ENCODE peak calls at places on chromosome 4, in five cellular contexts. K is hepatocyte; W is heart right ventricle; F is cardiac muscle cell; Y is CD8-positive, alpha-beta T cell. N is an unnamed sample.

GRCh38 chr4:47598320-47598719 is 113.2 kb downstream of the ATP10D start:
- DNase-seq in K (no peak), W (no peak), F (no peak), Y (no peak), N (no peak)

GRCh38 chr4:153127773-153128494 is 76.3 kb upstream of the TRIM2 start:
- DNase-seq in K (peak), W (peak), F (peak), Y (peak), N (peak)

GRCh38 chr4:184439856-184440592 is 34.3 kb downstream of the IRF2 start:
- DNase-seq in K (peak), W (no peak), F (no peak), Y (no peak), N (no peak)

GRCh38 chr4:172762902-172763301 is 405.7 kb upstream of the GALNT7 start:
- DNase-seq in K (no peak), W (no peak), F (no peak), Y (no peak), N (no peak)

GRCh38 chr4:20421586-20421985 is 169.9 kb downstream of the SLIT2 start:
- DNase-seq in K (no peak), W (no peak), F (no peak), Y (no peak), N (no peak)

GRCh38 chr4:125313497-125313896 is 1.3 kb upstream of the FAT4 start:
- DNase-seq in K (peak), W (no peak), F (peak), Y (no peak), N (no peak)

GRCh38 chr4:81030617-81031388 is at the start of gene BMP3:
- DNase-seq in K (peak), W (no peak), F (peak), Y (no peak), N (no peak)

GRCh38 chr4:40916880-40917279 is 167.1 kb downstream of the NSUN7 start:
- DNase-seq in K (peak), W (no peak), F (peak), Y (no peak), N (no peak)

GRCh38 chr4:152112887-152113286 is 352.1 kb upstream of the GATB start:
- DNase-seq in K (no peak), W (no peak), F (no peak), Y (no peak), N (no peak)

GRCh38 chr4:108427946-108428345 is 192.4 kb upstream of the RPL34 start:
- DNase-seq in K (no peak), W (no peak), F (no peak), Y (no peak), N (no peak)

GRCh38 chr4:156594619-156595018 is 377.0 kb downstream of the PDGFC start:
- DNase-seq in K (peak), W (peak), F (peak), Y (no peak), N (no peak)

GRCh38 chr4:169795585-169795984 is 37.8 kb upstream of the HPF1 start:
- DNase-seq in K (no peak), W (no peak), F (peak), Y (no peak), N (no peak)

GRCh38 chr4:44019721-44020120 is 428.9 kb downstream of the KCTD8 start:
- DNase-seq in K (no peak), W (no peak), F (no peak), Y (no peak), N (no peak)

GRCh38 chr4:123564758-123565346 is 168.3 kb downstream of the SPRY1 start:
- DNase-seq in K (peak), W (no peak), F (peak), Y (peak), N (no peak)

GRCh38 chr4:80011636-80012236 is 61.3 kb downstream of the ANTXR2 start:
- DNase-seq in K (no peak), W (no peak), F (no peak), Y (no peak), N (no peak)

GRCh38 chr4:83782591-83782990 is 246.7 kb downstream of the GPAT3 start:
- DNase-seq in K (no peak), W (no peak), F (no peak), Y (no peak), N (no peak)

GRCh38 chr4:121138014-121138413 is 26.1 kb downstream of the TNIP3 start:
- DNase-seq in K (no peak), W (no peak), F (no peak), Y (peak), N (no peak)

GRCh38 chr4:154626793-154627484 is 14.5 kb upstream of the FGG start:
- DNase-seq in K (peak), W (peak), F (peak), Y (peak), N (peak)

GRCh38 chr4:154623995-154624394 is 11.5 kb upstream of the FGG start:
- DNase-seq in K (no peak), W (no peak), F (no peak), Y (no peak), N (no peak)

GRCh38 chr4:154618708-154619315 is 6.4 kb upstream of the FGG start:
- DNase-seq in K (peak), W (no peak), F (peak), Y (peak), N (peak)

GRCh38 chr4:154620111-154620510 is 7.7 kb upstream of the FGG start:
- DNase-seq in K (no peak), W (no peak), F (no peak), Y (no peak), N (no peak)

GRCh38 chr4:154622598-154622997 is 10.1 kb upstream of the FGG start:
- DNase-seq in K (peak), W (no peak), F (peak), Y (peak), N (no peak)
- TF ChIP-seq CTCF in K (peak), W (peak), F (peak), Y (no peak), N (peak)

GRCh38 chr4:72567821-72568620 is 1.0 kb downstream of the ADAMTS3 start:
- DNase-seq in K (peak), W (peak), F (peak), Y (no peak), N (no peak)
- TF ChIP-seq CTCF in K (peak), W (peak), F (peak), Y (no peak), N (no peak)

DNA sequence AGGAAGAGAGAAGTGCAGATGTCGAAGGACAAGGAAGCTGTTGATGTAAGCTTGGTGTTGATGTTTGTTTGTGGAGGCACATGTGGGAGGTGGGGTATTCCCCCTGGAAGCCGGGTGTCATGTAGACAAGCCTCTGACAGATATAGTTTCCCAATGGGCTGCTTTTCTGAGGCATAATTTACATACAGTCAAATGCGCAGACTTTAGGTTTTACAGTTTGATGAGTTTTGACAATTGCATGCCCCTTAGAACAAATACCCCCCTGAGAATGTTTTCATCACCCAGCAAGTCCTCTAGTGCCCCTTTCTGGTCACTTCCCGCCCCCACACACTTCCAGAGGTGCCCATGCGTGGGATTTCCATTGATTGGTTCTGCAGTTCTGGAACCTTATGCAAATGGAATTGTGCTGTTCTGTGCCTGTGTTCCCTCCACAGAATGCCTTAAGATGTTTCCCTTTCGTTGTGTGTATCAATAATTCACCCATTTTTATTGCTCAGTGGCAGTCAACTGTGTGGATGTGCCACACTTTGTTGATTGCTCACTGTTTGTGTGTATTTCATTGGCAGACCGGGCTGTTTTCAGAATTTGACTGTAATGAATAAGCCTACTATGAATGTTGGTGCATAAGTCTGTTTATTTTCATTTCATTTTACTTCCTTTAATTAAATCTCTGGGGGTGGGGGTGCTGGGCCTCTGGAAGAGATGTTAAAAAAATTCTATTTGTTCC is 8.5 kb downstream of the EVC start:
- DNase-seq in K (no peak), W (no peak), F (no peak), Y (no peak), N (no peak)
- TF ChIP-seq CTCF in K (no peak), W (no peak), F (no peak), Y (no peak), N (no peak)

GRCh38 chr4:154743683-154744340 is at the start of gene LRAT:
- DNase-seq in K (peak), W (peak), F (peak), Y (no peak), N (peak)
- TF ChIP-seq CTCF in K (peak), W (no peak), F (no peak), Y (no peak), N (no peak)

GRCh38 chr4:182862921-182863320 is 54.3 kb downstream of the DCTD start:
- DNase-seq in K (no peak), W (no peak), F (no peak), Y (no peak), N (no peak)

GRCh38 chr4:182859730-182860129 is 57.5 kb downstream of the DCTD start:
- DNase-seq in K (no peak), W (no peak), F (no peak), Y (no peak), N (no peak)

GRCh38 chr4:182863501-182863900 is 53.7 kb downstream of the DCTD start:
- DNase-seq in K (no peak), W (no peak), F (no peak), Y (no peak), N (no peak)

GRCh38 chr4:182861346-182861745 is 55.8 kb downstream of the DCTD start:
- DNase-seq in K (no peak), W (no peak), F (no peak), Y (no peak), N (no peak)

DNA sequence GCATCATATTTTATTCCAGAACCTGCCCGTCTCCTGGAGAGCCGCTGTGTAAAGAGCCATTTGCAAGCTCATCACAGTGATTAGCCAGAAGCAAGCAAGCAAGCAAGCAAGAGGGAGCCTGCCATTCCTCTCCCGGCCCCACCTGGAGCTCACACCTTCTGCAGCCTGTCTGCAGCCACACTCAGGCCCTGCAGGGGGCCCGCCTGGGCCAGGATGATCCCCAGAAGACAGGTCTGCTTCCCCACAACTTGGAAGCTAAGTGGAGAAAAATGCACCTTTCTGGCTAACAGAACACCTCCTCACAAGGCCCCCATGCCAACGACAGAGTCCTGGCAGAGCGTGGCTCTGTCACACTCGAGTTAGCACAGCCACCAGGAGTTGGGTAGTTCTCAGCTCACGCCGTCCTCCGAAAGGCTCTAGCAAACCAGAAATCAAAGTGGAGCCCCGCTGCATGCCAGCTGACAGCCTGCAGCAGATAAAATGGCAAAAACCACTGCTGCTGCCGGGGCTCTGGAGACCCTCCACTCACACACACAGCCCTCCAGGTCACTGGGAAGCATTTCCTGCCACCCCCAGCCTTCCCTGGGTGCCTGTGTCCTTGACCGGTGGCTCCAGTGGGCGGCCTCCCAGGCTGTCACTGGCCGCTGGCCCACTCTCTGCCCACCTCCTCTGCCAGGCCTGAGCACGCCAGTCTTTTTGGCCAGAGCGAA is 54.9 kb downstream of the DCTD start:
- DNase-seq in K (no peak), W (no peak), F (no peak), Y (no peak), N (no peak)
- TF ChIP-seq CTCF in K (no peak), W (no peak), F (no peak), Y (no peak), N (no peak)

DNA sequence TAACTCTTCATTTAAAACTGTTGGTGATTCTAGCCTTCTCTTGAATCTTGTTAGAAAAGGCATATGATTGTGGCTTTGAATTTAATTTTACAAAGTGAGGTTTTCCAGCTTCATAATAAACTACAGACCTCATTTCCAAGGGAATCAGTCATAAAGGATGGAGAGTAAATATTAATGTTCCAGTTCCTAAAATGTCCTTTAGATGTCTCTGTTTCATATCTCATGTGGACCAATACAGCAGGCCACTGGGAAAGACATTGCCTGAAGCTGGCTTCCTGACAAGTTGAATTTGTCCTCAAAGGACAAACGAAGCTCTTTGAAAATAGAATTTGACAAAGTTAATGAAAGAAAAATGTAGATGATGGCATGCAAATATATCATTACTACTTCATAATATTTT is 125.4 kb downstream of the ZNF330 start:
- DNase-seq in K (peak), W (no peak), F (peak), Y (no peak), N (no peak)
- TF ChIP-seq CTCF in K (peak), W (peak), F (peak), Y (no peak), N (no peak)

GRCh38 chr4:783133-783541 is 42.8 kb downstream of the CPLX1 start:
- DNase-seq in K (no peak), W (no peak), F (no peak), Y (no peak), N (no peak)

GRCh38 chr4:779555-779954 is 46.4 kb downstream of the CPLX1 start:
- DNase-seq in K (no peak), W (no peak), F (no peak), Y (no peak), N (no peak)

GRCh38 chr4:781493-782216 is 44.3 kb downstream of the CPLX1 start:
- DNase-seq in K (peak), W (peak), F (peak), Y (peak), N (peak)

GRCh38 chr4:777520-778262 is 48.2 kb downstream of the CPLX1 start:
- DNase-seq in K (no peak), W (no peak), F (no peak), Y (no peak), N (no peak)

GRCh38 chr4:780730-781492 is 45.0 kb downstream of the CPLX1 start:
- DNase-seq in K (no peak), W (no peak), F (no peak), Y (no peak), N (no peak)
- TF ChIP-seq CTCF in K (no peak), W (no peak), F (no peak), Y (no peak), N (no peak)